ENCODE peak calls at places on chromosomes 4 and X, in eight cellular contexts. R is GM03348; M is occipital lobe; W is NCI-H1092 treated with DMSO at 0.1 percent for 48 hours; O is activated CD4-positive, alpha-beta T cell treated with anti-CD3 and anti-CD28 coated beads, Interleukin-2, amount 50 U/mL, for 4 hours; D is astrocyte; Z is epithelial cell of prostate; H is nephron progenitor cell. T is an unnamed sample.
A peak's percentile ranks its signal among the peaks of the same experiment; 100 is the strongest.

GRCh38 chrX:40424259-40424658 is 156.5 kb upstream of the ATP6AP2 start:
- DNase-seq in D (no peak), H (no peak), M (no peak), Z (no peak), W (no peak), O (no peak), R (no peak), T (no peak)

GRCh38 chr4:89868261-89868660 is 26.4 kb upstream of the MMRN1 start:
- DNase-seq in R (no peak), W (no peak), Z (no peak), D (no peak), M (no peak), O (no peak), H (no peak), T (no peak)

GRCh38 chr4:15145709-15146108 is 143.4 kb downstream of the CPEB2 start:
- DNase-seq in H (no peak), R (no peak), Z (no peak), D (no peak), O (no peak), W (peak; percentile 48), M (no peak), T (no peak)

GRCh38 chr4:101356928-101357327 is 9.6 kb upstream of the PPP3CA start:
- DNase-seq in O (no peak), M (no peak), Z (peak; percentile 95), R (peak; percentile 74), D (peak; percentile 100), W (no peak), H (no peak), T (no peak)

GRCh38 chrX:108435261-108435660 is 3.0 kb downstream of the COL4A6 start:
- DNase-seq in Z (no peak), M (no peak), D (no peak), W (no peak), O (no peak), H (no peak), R (no peak), T (no peak)

GRCh38 chr4:14879643-14880042 is 122.6 kb upstream of the CPEB2 start:
- DNase-seq in H (no peak), W (peak; percentile 14), Z (peak; percentile 74), M (no peak), D (no peak), O (no peak), R (no peak), T (no peak)

GRCh38 chr4:120071192-120071795 is 4.6 kb upstream of the MAD2L1 start:
- DNase-seq in O (peak; percentile 32), D (peak; percentile 38), Z (no peak), R (peak; percentile 60), W (peak; percentile 66), M (no peak), H (peak; percentile 27), T (peak; percentile 70)

GRCh38 chr4:26062221-26062620 is 148.2 kb downstream of the SMIM20 start:
- DNase-seq in D (peak; percentile 34), M (no peak), R (no peak), Z (no peak), O (no peak), W (no peak), H (no peak), T (no peak)

GRCh38 chr4:136392576-136392975 is 1139.7 kb downstream of the PCDH18 start:
- DNase-seq in Z (no peak), D (peak; percentile 75), W (no peak), R (no peak), O (no peak), H (no peak), M (no peak), T (no peak)

GRCh38 chrX:119999087-119999634 is 55.6 kb upstream of the NKAP start:
- DNase-seq in D (no peak), H (no peak), O (no peak), Z (no peak), R (no peak), M (no peak), W (no peak), T (no peak)

GRCh38 chr4:141340458-141340857 is 119.8 kb downstream of the ZNF330 start:
- DNase-seq in H (no peak), D (no peak), W (no peak), O (no peak), Z (no peak), R (no peak), M (no peak), T (no peak)

GRCh38 chrX:119399772-119400101 is 601 bp downstream of the SLC25A43 start:
- DNase-seq in Z (no peak), R (peak; percentile 72), M (no peak), W (no peak), D (peak; percentile 23), H (no peak), O (no peak), T (no peak)

GRCh38 chr4:52718123-52718522 is 33.1 kb downstream of the ERVMER34-1 start:
- DNase-seq in Z (no peak), M (no peak), H (no peak), R (no peak), W (no peak), O (no peak), D (peak; percentile 22), T (no peak)

GRCh38 chr4:189021831-189022230 is 882.6 kb downstream of the TRIML1 start:
- DNase-seq in D (no peak), Z (no peak), R (peak; percentile 43), H (no peak), M (no peak), O (no peak), W (no peak), T (no peak)

GRCh38 chr4:53981066-53981465 is 83.3 kb downstream of the CHIC2 start:
- DNase-seq in R (no peak), W (no peak), M (no peak), O (no peak), Z (no peak), D (no peak), H (no peak), T (no peak)

GRCh38 chrX:111363741-111364140 is 48.3 kb downstream of the DCX start:
- DNase-seq in H (no peak), R (no peak), D (no peak), O (no peak), Z (no peak), M (no peak), W (no peak), T (no peak)

GRCh38 chr4:52172166-52172565 is 121.1 kb downstream of the SPATA18 start:
- DNase-seq in W (no peak), Z (no peak), D (no peak), O (no peak), R (no peak), H (no peak), M (no peak), T (peak; percentile 3)

GRCh38 chr4:28558871-28559270 is 1698.2 kb downstream of the STIM2 start:
- DNase-seq in M (no peak), O (no peak), H (no peak), D (no peak), R (peak; percentile 15), W (no peak), Z (no peak), T (no peak)

GRCh38 chr4:163548481-163549243 is 54.2 kb downstream of the TMA16 start:
- DNase-seq in Z (no peak), W (peak; percentile 44), O (no peak), D (peak; percentile 35), M (no peak), R (peak; percentile 68), H (peak; percentile 11), T (peak; percentile 9)

GRCh38 chr4:17310269-17310652 is 201.6 kb downstream of the QDPR start:
- DNase-seq in R (no peak), M (no peak), W (no peak), O (no peak), Z (no peak), H (no peak), D (peak; percentile 73), T (no peak)

GRCh38 chr4:164700471-164700870 is 53.5 kb upstream of the SMIM31 start:
- DNase-seq in W (no peak), O (no peak), H (peak; percentile 48), D (no peak), M (no peak), R (no peak), Z (no peak), T (peak; percentile 27)

GRCh38 chr4:94454405-94454804 is 2.7 kb downstream of the PDLIM5 start:
- DNase-seq in H (no peak), D (no peak), M (no peak), R (no peak), W (no peak), O (no peak), Z (no peak), T (no peak)

GRCh38 chr4:76956961-76957738 is 7.6 kb downstream of the SEPTIN11 start:
- DNase-seq in H (no peak), D (no peak), Z (no peak), R (no peak), W (no peak), M (no peak), O (no peak), T (no peak)

GRCh38 chr4:157655101-157655818 is 434.7 kb downstream of the GRIA2 start:
- DNase-seq in W (no peak), O (no peak), R (no peak), D (no peak), M (peak; percentile 28), H (no peak), Z (no peak), T (no peak)

GRCh38 chrX:132615396-132616131 is 126.7 kb upstream of the MBNL3 start:
- DNase-seq in Z (peak; percentile 37), R (peak; percentile 22), W (peak; percentile 62), H (peak; percentile 76), D (peak; percentile 8), O (peak; percentile 22), M (no peak), T (peak; percentile 62)

GRCh38 chrX:151870603-151871002 is 42.1 kb upstream of the MAGEA4 start:
- DNase-seq in R (peak; percentile 35), O (no peak), H (no peak), W (no peak), M (no peak), Z (no peak), D (peak; percentile 90), T (no peak)

GRCh38 chr4:5812506-5813229 is 80.2 kb downstream of the CRMP1 start:
- DNase-seq in R (peak; percentile 87), M (no peak), H (peak; percentile 45), O (no peak), D (peak; percentile 41), W (peak; percentile 61), Z (no peak), T (peak; percentile 20)

GRCh38 chr4:52248836-52249235 is 197.7 kb downstream of the SPATA18 start:
- DNase-seq in D (no peak), O (no peak), R (no peak), Z (peak; percentile 51), H (no peak), W (no peak), M (no peak), T (no peak)

GRCh38 chr4:87118826-87119225 is 101.6 kb downstream of the KLHL8 start:
- DNase-seq in D (peak; percentile 82), M (no peak), Z (no peak), R (no peak), H (no peak), O (no peak), W (no peak), T (peak; percentile 9)

GRCh38 chr4:88422403-88422802 is 34.5 kb upstream of the HERC5 start:
- DNase-seq in Z (no peak), M (no peak), D (no peak), H (no peak), O (no peak), W (no peak), R (no peak), T (no peak)

GRCh38 chrX:67583171-67583570 is 39.4 kb downstream of the AR start:
- DNase-seq in O (no peak), W (no peak), R (no peak), H (no peak), Z (no peak), D (no peak), M (no peak), T (no peak)

GRCh38 chr4:8438743-8439142 is 1.8 kb downstream of the ACOX3 start:
- DNase-seq in W (no peak), M (no peak), R (no peak), Z (no peak), O (no peak), D (no peak), H (no peak), T (no peak)

GRCh38 chrX:140526138-140526537 is 21.3 kb upstream of the SOX3 start:
- DNase-seq in O (no peak), W (no peak), D (peak; percentile 52), Z (no peak), M (no peak), H (no peak), R (no peak), T (no peak)

GRCh38 chrX:134571831-134572230 is 86.4 kb downstream of the PLAC1 start:
- DNase-seq in M (no peak), W (no peak), D (no peak), R (peak; percentile 4), Z (no peak), H (no peak), O (no peak), T (no peak)

T was measured in activated CD8-positive, alpha-beta T cell treated with anti-CD3 and anti-CD28 coated beads for 36 hours.